ENCODE peak calls at places on chromosomes 7 and 10, in four cellular contexts. One of them, this sample, is unnamed.

GRCh38 chr10:77837925-77838595 is 88.5 kb downstream of the DLG5 start:
- DNase-seq in retinal pigment epithelial cell: no peak
- DNase-seq in MCF 10A: no peak
- DNase-seq in astrocyte: no peak
- DNase-seq in this sample: no peak

GRCh38 chr10:5501976-5502902 is 2.9 kb upstream of the CALML5 start:
- DNase-seq in astrocyte: no peak
- DNase-seq in MCF 10A: no peak
- DNase-seq in retinal pigment epithelial cell: no peak
- DNase-seq in this sample: no peak

GRCh38 chr10:77386833-77387232 is 250.8 kb downstream of the KCNMA1 start:
- DNase-seq in retinal pigment epithelial cell: no peak
- DNase-seq in MCF 10A: no peak
- DNase-seq in astrocyte: peak
- DNase-seq in this sample: peak

GRCh38 chr7:16034353-16034752 is 347.9 kb upstream of the MEOX2 start:
- DNase-seq in retinal pigment epithelial cell: no peak
- DNase-seq in MCF 10A: peak
- DNase-seq in astrocyte: peak
- DNase-seq in this sample: peak

GRCh38 chr7:72435366-72435765 is 23.2 kb upstream of the CALN1 start:
- DNase-seq in retinal pigment epithelial cell: no peak
- DNase-seq in MCF 10A: no peak
- DNase-seq in astrocyte: no peak
- DNase-seq in this sample: no peak

GRCh38 chr7:92645531-92646061 is 55.4 kb upstream of the FAM133B start:
- DNase-seq in MCF 10A: peak
- DNase-seq in astrocyte: peak
- DNase-seq in retinal pigment epithelial cell: no peak
- DNase-seq in this sample: no peak

GRCh38 chr7:98211221-98211675 is at the start of gene BHLHA15:
- DNase-seq in MCF 10A: no peak
- DNase-seq in retinal pigment epithelial cell: no peak
- DNase-seq in astrocyte: no peak
- DNase-seq in this sample: no peak

GRCh38 chr10:119644215-119644826 is 6.9 kb upstream of the BAG3 start:
- DNase-seq in MCF 10A: no peak
- DNase-seq in retinal pigment epithelial cell: no peak
- DNase-seq in astrocyte: no peak
- DNase-seq in this sample: no peak

GRCh38 chr10:58755688-58756087 is 243.0 kb downstream of the BICC1 start:
- DNase-seq in retinal pigment epithelial cell: no peak
- DNase-seq in MCF 10A: peak
- DNase-seq in astrocyte: peak
- DNase-seq in this sample: peak

GRCh38 chr7:148856035-148856881 is 27.8 kb downstream of the EZH2 start:
- DNase-seq in MCF 10A: peak
- DNase-seq in retinal pigment epithelial cell: no peak
- DNase-seq in astrocyte: no peak
- DNase-seq in this sample: no peak

GRCh38 chr7:157475095-157475494 is 138.3 kb downstream of the DNAJB6 start:
- DNase-seq in retinal pigment epithelial cell: no peak
- DNase-seq in MCF 10A: no peak
- DNase-seq in astrocyte: no peak
- DNase-seq in this sample: no peak

GRCh38 chr7:108630002-108630401 is 60.3 kb downstream of the DNAJB9 start:
- DNase-seq in retinal pigment epithelial cell: peak
- DNase-seq in MCF 10A: no peak
- DNase-seq in astrocyte: peak
- DNase-seq in this sample: no peak

GRCh38 chr7:70569335-70569819 is 562.6 kb upstream of the GALNT17 start:
- DNase-seq in astrocyte: peak
- DNase-seq in retinal pigment epithelial cell: peak
- DNase-seq in MCF 10A: no peak
- DNase-seq in this sample: no peak

GRCh38 chr10:6617319-6618076 is 37.4 kb upstream of the PRKCQ start:
- DNase-seq in astrocyte: no peak
- DNase-seq in retinal pigment epithelial cell: no peak
- DNase-seq in MCF 10A: no peak
- DNase-seq in this sample: no peak

GRCh38 chr10:10824611-10825148 is 193.0 kb upstream of the CELF2 start:
- DNase-seq in MCF 10A: no peak
- DNase-seq in retinal pigment epithelial cell: peak
- DNase-seq in astrocyte: peak
- DNase-seq in this sample: peak

GRCh38 chr10:133173860-133174523 is 14.0 kb downstream of the KNDC1 start:
- DNase-seq in retinal pigment epithelial cell: no peak
- DNase-seq in MCF 10A: no peak
- DNase-seq in astrocyte: no peak
- DNase-seq in this sample: no peak

GRCh38 chr7:18958627-18959026 is 158.8 kb downstream of the TWIST1 start:
- DNase-seq in astrocyte: peak
- DNase-seq in retinal pigment epithelial cell: peak
- DNase-seq in MCF 10A: peak
- DNase-seq in this sample: peak

GRCh38 chr7:106521541-106521940 is 139.4 kb downstream of the CCDC71L start:
- DNase-seq in retinal pigment epithelial cell: no peak
- DNase-seq in MCF 10A: no peak
- DNase-seq in astrocyte: no peak
- DNase-seq in this sample: no peak

GRCh38 chr7:139820089-139820488 is 9.0 kb upstream of the TBXAS1 start:
- DNase-seq in retinal pigment epithelial cell: no peak
- DNase-seq in astrocyte: no peak
- DNase-seq in MCF 10A: no peak
- DNase-seq in this sample: no peak

GRCh38 chr7:55006499-55006898 is 12.3 kb upstream of the EGFR start:
- DNase-seq in MCF 10A: no peak
- DNase-seq in retinal pigment epithelial cell: no peak
- DNase-seq in astrocyte: no peak
- DNase-seq in this sample: no peak

GRCh38 chr10:129244298-129244697 is 222.7 kb upstream of the MGMT start:
- DNase-seq in astrocyte: no peak
- DNase-seq in MCF 10A: no peak
- DNase-seq in retinal pigment epithelial cell: no peak
- DNase-seq in this sample: no peak

GRCh38 chr7:105354383-105354782 is 34.3 kb downstream of the SRPK2 start:
- DNase-seq in retinal pigment epithelial cell: no peak
- DNase-seq in astrocyte: no peak
- DNase-seq in MCF 10A: no peak
- DNase-seq in this sample: no peak

GRCh38 chr10:124357583-124357930 is 61.2 kb downstream of the OAT start:
- DNase-seq in MCF 10A: no peak
- DNase-seq in astrocyte: no peak
- DNase-seq in retinal pigment epithelial cell: no peak
- DNase-seq in this sample: no peak

GRCh38 chr7:135523146-135523545 is 13.2 kb upstream of the CNOT4 start:
- DNase-seq in retinal pigment epithelial cell: no peak
- DNase-seq in astrocyte: no peak
- DNase-seq in MCF 10A: no peak
- DNase-seq in this sample: no peak

GRCh38 chr10:107163904-107164861 is at the start of gene SORCS1:
- DNase-seq in retinal pigment epithelial cell: no peak
- DNase-seq in MCF 10A: no peak
- DNase-seq in astrocyte: no peak
- DNase-seq in this sample: no peak

GRCh38 chr7:17625038-17625437 is 315.3 kb downstream of the SNX13 start:
- DNase-seq in MCF 10A: no peak
- DNase-seq in retinal pigment epithelial cell: peak
- DNase-seq in astrocyte: peak
- DNase-seq in this sample: peak

GRCh38 chr7:5354460-5355279 is 69.0 kb downstream of the TNRC18 start:
- DNase-seq in MCF 10A: no peak
- DNase-seq in astrocyte: peak
- DNase-seq in retinal pigment epithelial cell: no peak
- DNase-seq in this sample: peak

GRCh38 chr7:157309990-157310668 is 26.7 kb upstream of the DNAJB6 start:
- DNase-seq in MCF 10A: peak
- DNase-seq in retinal pigment epithelial cell: peak
- DNase-seq in astrocyte: peak
- DNase-seq in this sample: peak

GRCh38 chr7:44678096-44678467 is 70.6 kb upstream of the ZMIZ2 start:
- DNase-seq in MCF 10A: no peak
- DNase-seq in retinal pigment epithelial cell: no peak
- DNase-seq in astrocyte: peak
- DNase-seq in this sample: no peak

GRCh38 chr7:23685770-23686169 is 5.8 kb downstream of the FAM221A start:
- DNase-seq in astrocyte: no peak
- DNase-seq in MCF 10A: no peak
- DNase-seq in retinal pigment epithelial cell: no peak
- DNase-seq in this sample: no peak

GRCh38 chr7:35694161-35694783 is 663 bp downstream of the HERPUD2 start:
- DNase-seq in MCF 10A: peak
- DNase-seq in retinal pigment epithelial cell: no peak
- DNase-seq in astrocyte: no peak
- DNase-seq in this sample: no peak

GRCh38 chr10:116690356-116691078 is 51.8 kb downstream of the HSPA12A start:
- DNase-seq in astrocyte: no peak
- DNase-seq in MCF 10A: no peak
- DNase-seq in retinal pigment epithelial cell: no peak
- DNase-seq in this sample: no peak
- TF ChIP-seq CTCF in astrocyte: peak
- TF ChIP-seq CTCF in MCF 10A: no peak
- TF ChIP-seq CTCF in retinal pigment epithelial cell: no peak
- TF ChIP-seq CTCF in this sample: no peak

GRCh38 chr10:73772280-73773151 is 9.3 kb upstream of the CHCHD1 start:
- DNase-seq in retinal pigment epithelial cell: no peak
- DNase-seq in astrocyte: peak
- DNase-seq in MCF 10A: peak
- DNase-seq in this sample: peak
- TF ChIP-seq CTCF in retinal pigment epithelial cell: no peak
- TF ChIP-seq CTCF in astrocyte: no peak
- TF ChIP-seq CTCF in MCF 10A: no peak
- TF ChIP-seq CTCF in this sample: peak

GRCh38 chr7:99996755-99997544 is 18.4 kb upstream of the ZKSCAN1 start:
- DNase-seq in retinal pigment epithelial cell: no peak
- DNase-seq in astrocyte: no peak
- DNase-seq in MCF 10A: no peak
- DNase-seq in this sample: no peak

GRCh38 chr7:100000239-100000638 is 15.2 kb upstream of the ZKSCAN1 start:
- DNase-seq in MCF 10A: no peak
- DNase-seq in astrocyte: no peak
- DNase-seq in retinal pigment epithelial cell: no peak
- DNase-seq in this sample: no peak

GRCh38 chr7:99992330-99993037 is 16.7 kb upstream of the AZGP1 start:
- DNase-seq in retinal pigment epithelial cell: no peak
- DNase-seq in astrocyte: no peak
- DNase-seq in MCF 10A: no peak
- DNase-seq in this sample: no peak

GRCh38 chr7:99994819-99995218 is 19.0 kb upstream of the AZGP1 start:
- DNase-seq in retinal pigment epithelial cell: no peak
- DNase-seq in MCF 10A: no peak
- DNase-seq in astrocyte: no peak
- DNase-seq in this sample: no peak

GRCh38 chr7:99997545-99998137 is 17.8 kb upstream of the ZKSCAN1 start:
- DNase-seq in retinal pigment epithelial cell: no peak
- DNase-seq in astrocyte: no peak
- DNase-seq in MCF 10A: no peak
- DNase-seq in this sample: no peak
- TF ChIP-seq CTCF in retinal pigment epithelial cell: peak
- TF ChIP-seq CTCF in astrocyte: no peak
- TF ChIP-seq CTCF in MCF 10A: no peak
- TF ChIP-seq CTCF in this sample: peak

DNA sequence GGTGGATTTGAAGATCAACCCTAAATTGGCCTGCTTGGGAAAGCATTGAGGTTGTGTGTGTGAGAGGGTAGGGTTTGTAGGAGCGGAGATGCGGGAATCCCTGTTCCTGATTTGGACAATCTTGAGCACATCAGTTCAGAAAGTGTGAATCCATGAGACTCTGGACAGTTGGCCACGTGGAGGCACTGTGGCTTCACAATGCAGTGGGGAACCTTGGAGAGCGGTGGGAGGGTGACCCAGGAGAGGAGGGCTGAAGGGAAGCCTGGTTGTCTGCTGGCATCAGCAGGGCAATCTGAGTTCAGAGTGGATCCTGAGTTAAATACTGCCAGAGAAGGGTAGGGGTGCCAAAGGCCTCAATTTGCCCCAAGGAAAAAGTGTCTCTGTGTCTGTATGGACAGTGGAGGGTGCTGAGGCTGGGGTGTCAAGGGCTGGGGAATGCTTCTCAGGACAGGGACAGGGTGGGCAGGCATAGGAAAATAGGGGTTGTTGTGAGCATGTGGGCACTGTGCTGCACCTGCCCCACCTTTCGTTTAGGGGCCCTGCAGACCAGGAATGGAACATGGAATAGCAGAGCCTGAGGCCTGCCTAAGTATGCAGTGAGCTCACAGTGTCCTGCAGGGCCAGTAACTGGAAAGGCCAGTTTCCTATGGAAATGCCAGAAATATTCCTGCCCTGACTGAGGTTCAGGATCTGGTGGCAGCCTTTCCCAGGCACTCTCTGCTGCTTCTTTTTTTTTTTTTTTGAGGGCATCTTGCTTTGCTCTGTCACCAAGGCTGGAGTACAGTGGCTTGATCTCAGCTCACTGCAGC is 162.9 kb upstream of the PRSS58 start:
- DNase-seq in astrocyte: peak
- DNase-seq in MCF 10A: peak
- DNase-seq in retinal pigment epithelial cell: no peak
- DNase-seq in this sample: peak
- TF ChIP-seq CTCF in astrocyte: peak
- TF ChIP-seq CTCF in MCF 10A: peak
- TF ChIP-seq CTCF in retinal pigment epithelial cell: peak
- TF ChIP-seq CTCF in this sample: peak

DNA sequence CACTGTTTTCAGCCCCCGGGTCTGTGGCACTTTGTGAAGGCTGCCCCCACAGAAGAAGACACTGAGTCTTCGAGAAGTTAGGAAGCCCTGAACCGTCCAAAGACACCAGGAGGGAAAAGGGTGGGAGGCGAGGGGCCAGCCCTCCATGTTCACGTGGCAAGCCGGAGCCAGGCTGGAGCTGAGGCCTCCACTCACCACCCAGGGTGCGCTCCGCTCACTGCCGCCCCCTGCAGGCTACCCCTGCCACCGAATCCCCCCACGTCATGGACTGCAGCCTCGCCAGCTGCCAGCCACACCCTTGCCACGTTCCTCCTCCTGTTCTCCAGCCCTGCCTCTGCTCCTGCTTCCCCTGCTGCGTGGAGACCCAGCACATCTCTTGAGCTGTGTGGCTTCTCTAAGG is 59.0 kb upstream of the EN2 start:
- DNase-seq in MCF 10A: no peak
- DNase-seq in astrocyte: no peak
- DNase-seq in retinal pigment epithelial cell: no peak
- DNase-seq in this sample: no peak
- TF ChIP-seq CTCF in MCF 10A: no peak
- TF ChIP-seq CTCF in astrocyte: no peak
- TF ChIP-seq CTCF in retinal pigment epithelial cell: no peak
- TF ChIP-seq CTCF in this sample: peak

DNA sequence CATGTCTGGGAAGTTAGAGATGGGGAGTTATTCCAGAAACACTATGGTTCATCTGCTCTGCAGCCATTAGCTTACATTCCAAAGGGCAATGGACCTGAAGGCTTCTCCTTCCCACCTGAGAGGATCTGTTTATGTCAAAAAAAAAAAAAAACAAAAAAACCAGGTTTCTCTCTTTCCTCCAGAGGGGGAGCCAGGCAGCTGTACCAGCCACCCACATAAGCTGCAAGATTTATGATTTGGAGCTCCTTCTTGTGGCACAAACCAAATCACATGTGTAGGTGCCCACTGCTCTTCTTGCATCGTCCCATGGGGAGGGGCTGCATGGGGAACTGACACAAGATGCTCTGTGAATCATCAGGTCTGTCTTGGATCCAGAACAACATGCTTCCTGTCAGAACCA is 231.6 kb upstream of the IGFBP3 start:
- DNase-seq in astrocyte: no peak
- DNase-seq in MCF 10A: no peak
- DNase-seq in retinal pigment epithelial cell: no peak
- DNase-seq in this sample: no peak
- TF ChIP-seq CTCF in astrocyte: no peak
- TF ChIP-seq CTCF in MCF 10A: peak
- TF ChIP-seq CTCF in retinal pigment epithelial cell: peak
- TF ChIP-seq CTCF in this sample: peak

This sample was measured in HFFc6.